ENCODE peak calls at places on chromosomes 7 and 10, in eight cellular contexts. One of them, this sample, is unnamed.

GRCh38 chr7:28354601-28355062 is 57.7 kb upstream of the CREB5 start:
- DNase-seq in PC-3: peak
- DNase-seq in stimulated activated CD8-positive, alpha-beta memory T cell treated with anti-CD3 and anti-CD28 coated beads, Interleukin-2, amount 100 ng/mL, for 48 hours: no peak
- DNase-seq in EL: peak
- DNase-seq in amniotic stem cell: peak
- DNase-seq in RKO: peak
- DNase-seq in 8988T: no peak
- DNase-seq in stimulated activated CD4-positive, alpha-beta T cell treated with anti-CD3 and anti-CD28 coated beads, Interleukin-2, amount 100 ng/mL, for 48 hours: no peak
- DNase-seq in this sample: no peak

GRCh38 chr10:34731885-34732701 is 83.0 kb downstream of the PARD3 start:
- DNase-seq in 8988T: no peak
- DNase-seq in EL: peak
- DNase-seq in stimulated activated CD8-positive, alpha-beta memory T cell treated with anti-CD3 and anti-CD28 coated beads, Interleukin-2, amount 100 ng/mL, for 48 hours: no peak
- DNase-seq in amniotic stem cell: no peak
- DNase-seq in stimulated activated CD4-positive, alpha-beta T cell treated with anti-CD3 and anti-CD28 coated beads, Interleukin-2, amount 100 ng/mL, for 48 hours: no peak
- DNase-seq in PC-3: peak
- DNase-seq in RKO: no peak
- DNase-seq in this sample: no peak

GRCh38 chr10:101292194-101293006 is 61.6 kb upstream of the BTRC start:
- DNase-seq in 8988T: peak
- DNase-seq in stimulated activated CD8-positive, alpha-beta memory T cell treated with anti-CD3 and anti-CD28 coated beads, Interleukin-2, amount 100 ng/mL, for 48 hours: no peak
- DNase-seq in amniotic stem cell: no peak
- DNase-seq in stimulated activated CD4-positive, alpha-beta T cell treated with anti-CD3 and anti-CD28 coated beads, Interleukin-2, amount 100 ng/mL, for 48 hours: no peak
- DNase-seq in RKO: no peak
- DNase-seq in PC-3: no peak
- DNase-seq in EL: peak
- DNase-seq in this sample: no peak

GRCh38 chr7:69434350-69434749 is 163.9 kb upstream of the AUTS2 start:
- DNase-seq in RKO: no peak
- DNase-seq in stimulated activated CD4-positive, alpha-beta T cell treated with anti-CD3 and anti-CD28 coated beads, Interleukin-2, amount 100 ng/mL, for 48 hours: no peak
- DNase-seq in 8988T: no peak
- DNase-seq in PC-3: no peak
- DNase-seq in stimulated activated CD8-positive, alpha-beta memory T cell treated with anti-CD3 and anti-CD28 coated beads, Interleukin-2, amount 100 ng/mL, for 48 hours: no peak
- DNase-seq in amniotic stem cell: no peak
- DNase-seq in EL: no peak
- DNase-seq in this sample: no peak

GRCh38 chr7:45514944-45515343 is 59.2 kb upstream of the ADCY1 start:
- DNase-seq in PC-3: no peak
- DNase-seq in RKO: no peak
- DNase-seq in amniotic stem cell: no peak
- DNase-seq in stimulated activated CD4-positive, alpha-beta T cell treated with anti-CD3 and anti-CD28 coated beads, Interleukin-2, amount 100 ng/mL, for 48 hours: no peak
- DNase-seq in EL: no peak
- DNase-seq in stimulated activated CD8-positive, alpha-beta memory T cell treated with anti-CD3 and anti-CD28 coated beads, Interleukin-2, amount 100 ng/mL, for 48 hours: no peak
- DNase-seq in 8988T: no peak
- DNase-seq in this sample: no peak

GRCh38 chr7:31175672-31176071 is 123.6 kb downstream of the ADCYAP1R1 start:
- DNase-seq in stimulated activated CD8-positive, alpha-beta memory T cell treated with anti-CD3 and anti-CD28 coated beads, Interleukin-2, amount 100 ng/mL, for 48 hours: no peak
- DNase-seq in RKO: peak
- DNase-seq in stimulated activated CD4-positive, alpha-beta T cell treated with anti-CD3 and anti-CD28 coated beads, Interleukin-2, amount 100 ng/mL, for 48 hours: no peak
- DNase-seq in amniotic stem cell: no peak
- DNase-seq in EL: no peak
- DNase-seq in PC-3: peak
- DNase-seq in 8988T: no peak
- DNase-seq in this sample: no peak

GRCh38 chr7:74138334-74138867 is 35.8 kb upstream of the EIF4H start:
- DNase-seq in RKO: no peak
- DNase-seq in EL: no peak
- DNase-seq in 8988T: no peak
- DNase-seq in stimulated activated CD4-positive, alpha-beta T cell treated with anti-CD3 and anti-CD28 coated beads, Interleukin-2, amount 100 ng/mL, for 48 hours: no peak
- DNase-seq in stimulated activated CD8-positive, alpha-beta memory T cell treated with anti-CD3 and anti-CD28 coated beads, Interleukin-2, amount 100 ng/mL, for 48 hours: no peak
- DNase-seq in amniotic stem cell: no peak
- DNase-seq in PC-3: no peak
- DNase-seq in this sample: no peak

GRCh38 chr7:139574618-139575337 is 51.3 kb downstream of the CLEC2L start:
- DNase-seq in stimulated activated CD4-positive, alpha-beta T cell treated with anti-CD3 and anti-CD28 coated beads, Interleukin-2, amount 100 ng/mL, for 48 hours: no peak
- DNase-seq in 8988T: no peak
- DNase-seq in amniotic stem cell: no peak
- DNase-seq in RKO: no peak
- DNase-seq in stimulated activated CD8-positive, alpha-beta memory T cell treated with anti-CD3 and anti-CD28 coated beads, Interleukin-2, amount 100 ng/mL, for 48 hours: no peak
- DNase-seq in PC-3: no peak
- DNase-seq in EL: no peak
- DNase-seq in this sample: peak

GRCh38 chr7:100791881-100792666 is 35.2 kb downstream of the EPHB4 start:
- DNase-seq in stimulated activated CD4-positive, alpha-beta T cell treated with anti-CD3 and anti-CD28 coated beads, Interleukin-2, amount 100 ng/mL, for 48 hours: no peak
- DNase-seq in EL: no peak
- DNase-seq in 8988T: no peak
- DNase-seq in RKO: no peak
- DNase-seq in amniotic stem cell: no peak
- DNase-seq in PC-3: no peak
- DNase-seq in stimulated activated CD8-positive, alpha-beta memory T cell treated with anti-CD3 and anti-CD28 coated beads, Interleukin-2, amount 100 ng/mL, for 48 hours: no peak
- DNase-seq in this sample: no peak

GRCh38 chr10:73408061-73408460 is 5.8 kb downstream of the ANXA7 start:
- DNase-seq in RKO: no peak
- DNase-seq in stimulated activated CD4-positive, alpha-beta T cell treated with anti-CD3 and anti-CD28 coated beads, Interleukin-2, amount 100 ng/mL, for 48 hours: no peak
- DNase-seq in amniotic stem cell: no peak
- DNase-seq in EL: no peak
- DNase-seq in stimulated activated CD8-positive, alpha-beta memory T cell treated with anti-CD3 and anti-CD28 coated beads, Interleukin-2, amount 100 ng/mL, for 48 hours: no peak
- DNase-seq in PC-3: peak
- DNase-seq in 8988T: no peak
- DNase-seq in this sample: no peak

GRCh38 chr10:103648231-103648950 is 154.9 kb downstream of the NEURL1 start:
- DNase-seq in amniotic stem cell: no peak
- DNase-seq in 8988T: no peak
- DNase-seq in stimulated activated CD4-positive, alpha-beta T cell treated with anti-CD3 and anti-CD28 coated beads, Interleukin-2, amount 100 ng/mL, for 48 hours: no peak
- DNase-seq in PC-3: no peak
- DNase-seq in RKO: no peak
- DNase-seq in EL: no peak
- DNase-seq in stimulated activated CD8-positive, alpha-beta memory T cell treated with anti-CD3 and anti-CD28 coated beads, Interleukin-2, amount 100 ng/mL, for 48 hours: no peak
- DNase-seq in this sample: no peak